ENCODE peak calls at places on chromosomes 7 and 10, in nine cellular contexts. S, F, J, G, E, L, V, N and U are unnamed samples.

GRCh38 chr10:11881477-11882417 is 58.6 kb downstream of the PROSER2 start:
- DNase-seq in S (no peak), F (no peak), J (no peak), G (no peak), E (no peak), L (no peak), V (peak; percentile 79), N (no peak), U (peak; percentile 74)

GRCh38 chr7:5699467-5699866 is 82.0 kb downstream of the RNF216 start:
- DNase-seq in S (no peak), F (no peak), J (no peak), G (no peak), E (no peak), L (no peak), V (no peak), N (no peak), U (peak; percentile 60)

GRCh38 chr7:77328669-77329068 is 87.5 kb downstream of the GSAP start:
- DNase-seq in S (no peak), F (no peak), J (no peak), G (no peak), E (no peak), L (no peak), V (no peak), N (no peak), U (no peak)

GRCh38 chr7:1484569-1484968 is 19.6 kb downstream of the INTS1 start:
- DNase-seq in S (no peak), F (no peak), J (no peak), G (no peak), E (no peak), L (no peak), V (no peak), N (no peak), U (no peak)

GRCh38 chr10:55370021-55370420 is 569.0 kb upstream of the PCDH15 start:
- DNase-seq in S (no peak), F (no peak), J (no peak), G (no peak), E (no peak), L (no peak), V (no peak), N (no peak), U (no peak)

GRCh38 chr10:49366460-49366859 is 29.4 kb downstream of the DRGX start:
- DNase-seq in S (no peak), F (no peak), J (no peak), G (no peak), E (no peak), L (no peak), V (no peak), N (no peak), U (no peak)

GRCh38 chr7:92874567-92874966 is 38.2 kb upstream of the CDK6 start:
- DNase-seq in S (no peak), F (no peak), J (no peak), G (no peak), E (no peak), L (no peak), V (no peak), N (no peak), U (no peak)

GRCh38 chr10:103273026-103273425 is 3.9 kb upstream of the INA start:
- DNase-seq in S (no peak), F (no peak), J (peak; percentile 47), G (no peak), E (no peak), L (no peak), V (no peak), N (no peak), U (peak; percentile 99)

GRCh38 chr7:85621286-85621685 is 434.4 kb upstream of the SEMA3D start:
- DNase-seq in S (no peak), F (no peak), J (no peak), G (no peak), E (no peak), L (no peak), V (no peak), N (no peak), U (no peak)

GRCh38 chr10:15290150-15290549 is 80.9 kb downstream of the FAM171A1 start:
- DNase-seq in S (no peak), F (no peak), J (no peak), G (no peak), E (no peak), L (no peak), V (no peak), N (no peak), U (no peak)

GRCh38 chr7:117870405-117870905 is 2.8 kb downstream of the CTTNBP2 start:
- DNase-seq in S (no peak), F (no peak), J (no peak), G (no peak), E (no peak), L (no peak), V (no peak), N (no peak), U (no peak)

GRCh38 chr10:51083280-51083986 is 9.1 kb downstream of the PRKG1 start:
- DNase-seq in S (no peak), F (no peak), J (no peak), G (no peak), E (no peak), L (no peak), V (peak; percentile 71), N (no peak), U (peak; percentile 5)

GRCh38 chr10:2079603-2080078 is 342.3 kb upstream of the ADARB2 start:
- DNase-seq in S (no peak), F (no peak), J (no peak), G (no peak), E (no peak), L (peak; percentile 34), V (no peak), N (no peak), U (no peak)

GRCh38 chr10:83991986-83992753 is 147.1 kb upstream of the GHITM start:
- DNase-seq in S (no peak), F (no peak), J (no peak), G (peak; percentile 4), E (no peak), L (peak; percentile 14), V (peak; percentile 91), N (no peak), U (no peak)

GRCh38 chr10:122531935-122532334 is 28.6 kb upstream of the DMBT1 start:
- DNase-seq in S (no peak), F (no peak), J (no peak), G (no peak), E (no peak), L (no peak), V (no peak), N (no peak), U (no peak)

GRCh38 chr10:31186225-31187010 is 132.6 kb upstream of the ZEB1 start:
- DNase-seq in S (no peak), F (no peak), J (no peak), G (no peak), E (no peak), L (no peak), V (peak; percentile 77), N (no peak), U (no peak)

GRCh38 chr7:43905954-43906326 is 456 bp downstream of the URGCP start:
- DNase-seq in S (no peak), F (no peak), J (peak; percentile 21), G (no peak), E (peak; percentile 4), L (peak; percentile 19), V (peak; percentile 77), N (peak; percentile 34), U (peak; percentile 91)

GRCh38 chr7:134452991-134453473 is 5.9 kb downstream of the AKR1B1 start:
- DNase-seq in S (no peak), F (no peak), J (no peak), G (no peak), E (no peak), L (no peak), V (no peak), N (no peak), U (no peak)

GRCh38 chr10:3806603-3807002 is 21.6 kb upstream of the KLF6 start:
- DNase-seq in S (no peak), F (no peak), J (no peak), G (no peak), E (no peak), L (no peak), V (no peak), N (peak; percentile 74), U (no peak)

GRCh38 chr7:110693348-110693747 is 397.6 kb upstream of the LRRN3 start:
- DNase-seq in S (no peak), F (no peak), J (no peak), G (no peak), E (no peak), L (no peak), V (no peak), N (no peak), U (no peak)

GRCh38 chr10:3668276-3668960 is 116.6 kb downstream of the KLF6 start:
- DNase-seq in S (peak; percentile 47), F (peak; percentile 56), J (peak; percentile 27), G (no peak), E (no peak), L (no peak), V (peak; percentile 82), N (peak; percentile 89), U (peak; percentile 92)

GRCh38 chr10:113576853-113577252 is 24.0 kb downstream of the HABP2 start:
- DNase-seq in S (no peak), F (no peak), J (no peak), G (no peak), E (no peak), L (no peak), V (peak; percentile 60), N (no peak), U (no peak)

GRCh38 chr7:27181176-27181520 is 3.9 kb downstream of the HOXA11 start:
- DNase-seq in S (no peak), F (no peak), J (no peak), G (no peak), E (no peak), L (no peak), V (no peak), N (no peak), U (peak; percentile 80)

GRCh38 chr7:55348502-55348901 is 16.6 kb upstream of the LANCL2 start:
- DNase-seq in S (no peak), F (no peak), J (no peak), G (peak; percentile 29), E (no peak), L (no peak), V (no peak), N (no peak), U (peak; percentile 94)

GRCh38 chr7:102272075-102272916 is 14.4 kb upstream of the SH2B2 start:
- DNase-seq in S (peak; percentile 80), F (peak; percentile 58), J (peak; percentile 83), G (peak; percentile 18), E (peak; percentile 66), L (peak; percentile 76), V (peak; percentile 87), N (peak; percentile 64), U (peak; percentile 99)

GRCh38 chr7:65798111-65799075 is 74.5 kb upstream of the VKORC1L1 start:
- DNase-seq in S (no peak), F (no peak), J (no peak), G (no peak), E (no peak), L (no peak), V (no peak), N (peak; percentile 44), U (peak; percentile 10)

GRCh38 chr10:67668448-67668847 is 27.5 kb downstream of the CTNNA3 start:
- DNase-seq in S (no peak), F (no peak), J (no peak), G (no peak), E (no peak), L (no peak), V (no peak), N (no peak), U (no peak)

GRCh38 chr10:95035343-95036283 is 33.7 kb downstream of the CYP2C8 start:
- DNase-seq in S (no peak), F (no peak), J (no peak), G (no peak), E (no peak), L (no peak), V (no peak), N (no peak), U (no peak)

GRCh38 chr10:112991888-112992491 is 41.9 kb downstream of the TCF7L2 start:
- DNase-seq in S (no peak), F (no peak), J (no peak), G (no peak), E (no peak), L (no peak), V (no peak), N (no peak), U (no peak)

GRCh38 chr10:110610308-110610774 is 33.8 kb upstream of the RBM20 start:
- DNase-seq in S (no peak), F (peak; percentile 22), J (no peak), G (peak; percentile 43), E (peak; percentile 26), L (peak; percentile 29), V (peak; percentile 94), N (peak; percentile 56), U (peak; percentile 87)

GRCh38 chr10:100969175-100970075 is at the start of gene SEMA4G:
- DNase-seq in S (peak; percentile 36), F (peak; percentile 25), J (peak; percentile 50), G (no peak), E (peak; percentile 37), L (peak; percentile 76), V (peak; percentile 86), N (peak; percentile 49), U (peak; percentile 94)